ENCODE peak calls at places on chromosomes 13 and 19, in eight cellular contexts. J is hypothalamus; O is effector memory CD8-positive, alpha-beta T cell; F is dermis microvascular lymphatic vessel endothelial cell; H is BJ; S is IMR-90; X is NCI-H2081; Z is T-helper 9 cell. A is an unnamed sample.

GRCh38 chr13:66835040-66835628 is 395.0 kb downstream of the PCDH9 start:
- DNase-seq in J (peak), O (no peak), F (peak), H (no peak), S (peak), X (peak), Z (no peak), A (no peak)

GRCh38 chr19:18593367-18594095 is 4.9 kb downstream of the REX1BD start:
- DNase-seq in J (no peak), O (no peak), F (no peak), H (no peak), S (no peak), X (no peak), Z (no peak), A (no peak)

GRCh38 chr19:53432088-53432661 is 391 bp downstream of the ZNF761 start:
- DNase-seq in J (peak), O (no peak), F (peak), H (no peak), S (peak), X (no peak), Z (no peak), A (no peak)

GRCh38 chr19:19643158-19644053 is at the start of gene GMIP:
- DNase-seq in J (peak), O (peak), F (peak), H (no peak), S (peak), X (peak), Z (peak), A (peak)

GRCh38 chr19:29834991-29835390 is 23.2 kb downstream of the CCNE1 start:
- DNase-seq in J (no peak), O (no peak), F (no peak), H (no peak), S (no peak), X (no peak), Z (no peak), A (no peak)

GRCh38 chr13:114142137-114142550 is 9.7 kb upstream of the RASA3 start:
- DNase-seq in J (no peak), O (no peak), F (no peak), H (no peak), S (no peak), X (no peak), Z (no peak), A (no peak)

GRCh38 chr13:97279913-97280312 is 57.8 kb downstream of the MBNL2 start:
- DNase-seq in J (no peak), O (no peak), F (peak), H (peak), S (peak), X (no peak), Z (no peak), A (no peak)

GRCh38 chr19:18945297-18945696 is 4.3 kb upstream of the HOMER3 start:
- DNase-seq in J (no peak), O (no peak), F (no peak), H (no peak), S (no peak), X (no peak), Z (no peak), A (no peak)

GRCh38 chr19:18847516-18848463 is 16.0 kb downstream of the UPF1 start:
- DNase-seq in J (no peak), O (no peak), F (no peak), H (peak), S (no peak), X (no peak), Z (no peak), A (no peak)

GRCh38 chr19:2087621-2088100 is 8.5 kb downstream of the MOB3A start:
- DNase-seq in J (no peak), O (no peak), F (no peak), H (no peak), S (no peak), X (no peak), Z (no peak), A (no peak)

GRCh38 chr13:41633776-41634175 is 176.4 kb downstream of the RGCC start:
- DNase-seq in J (no peak), O (no peak), F (no peak), H (no peak), S (no peak), X (no peak), Z (no peak), A (no peak)

GRCh38 chr13:43805681-43806128 is 18.9 kb upstream of the ENOX1 start:
- DNase-seq in J (no peak), O (no peak), F (no peak), H (no peak), S (peak), X (no peak), Z (no peak), A (no peak)

GRCh38 chr19:8261881-8262280 is 46.3 kb downstream of the CD320 start:
- DNase-seq in J (no peak), O (no peak), F (no peak), H (no peak), S (no peak), X (no peak), Z (no peak), A (no peak)

GRCh38 chr13:46168341-46168740 is 13.6 kb downstream of the LCP1 start:
- DNase-seq in J (no peak), O (peak), F (no peak), H (no peak), S (no peak), X (no peak), Z (no peak), A (no peak)

GRCh38 chr19:3047307-3048189 is 14.7 kb downstream of the TLE5 start:
- DNase-seq in J (peak), O (peak), F (peak), H (no peak), S (peak), X (peak), Z (peak), A (peak)